ENCODE peak calls at places on chromosomes 7 and 10, in eight cellular contexts. R is epithelial cell of esophagus; Y is lower lobe of right lung; E is posterior cingulate gyrus; G is breast epithelium; B is RWPE1; J is upper lobe of right lung; O is stimulated activated CD4-positive, alpha-beta T cell treated with anti-CD3 and anti-CD28 coated beads, Interleukin-4, amount 100 ng/mL, for 48 hours. T is an unnamed sample.

GRCh38 chr7:19099924-19100323 is 17.5 kb downstream of the TWIST1 start:
- DNase-seq in R (no peak), Y (no peak), E (no peak), G (no peak), B (no peak), J (no peak), O (no peak), T (no peak)

GRCh38 chr10:5292196-5292735 is 72.5 kb upstream of the UCN3 start:
- DNase-seq in R (peak), Y (no peak), E (no peak), G (no peak), B (no peak), J (no peak), O (no peak), T (no peak)

GRCh38 chr10:87618470-87619423 is 40.9 kb upstream of the PAPSS2 start:
- DNase-seq in R (no peak), Y (peak), E (no peak), G (no peak), B (no peak), J (peak), O (no peak), T (no peak)

GRCh38 chr10:61463035-61463909 is 10.1 kb upstream of the TMEM26 start:
- DNase-seq in R (peak), Y (no peak), E (no peak), G (no peak), B (no peak), J (no peak), O (no peak), T (no peak)

GRCh38 chr10:6637053-6637452 is 57.0 kb upstream of the PRKCQ start:
- DNase-seq in R (no peak), Y (no peak), E (no peak), G (no peak), B (no peak), J (no peak), O (no peak), T (no peak)

GRCh38 chr7:27670177-27670576 is 7.5 kb upstream of the HIBADH start:
- DNase-seq in R (no peak), Y (no peak), E (no peak), G (no peak), B (no peak), J (no peak), O (no peak), T (no peak)

GRCh38 chr7:76086070-76086469 is 38.2 kb downstream of the MDH2 start:
- DNase-seq in R (peak), Y (no peak), E (no peak), G (no peak), B (peak), J (no peak), O (no peak), T (no peak)

GRCh38 chr7:149823191-149823630 is 15.0 kb upstream of the ZNF862 start:
- DNase-seq in R (no peak), Y (peak), E (no peak), G (no peak), B (no peak), J (peak), O (no peak), T (no peak)

GRCh38 chr10:17379151-17379690 is 75.2 kb downstream of the ST8SIA6 start:
- DNase-seq in R (no peak), Y (no peak), E (no peak), G (no peak), B (no peak), J (no peak), O (no peak), T (no peak)

GRCh38 chr7:138460649-138461607 is 869 bp downstream of the TRIM24 start:
- DNase-seq in R (peak), Y (peak), E (peak), G (peak), B (peak), J (peak), O (peak), T (peak)

GRCh38 chr7:48090095-48090805 is 1.2 kb downstream of the UPP1 start:
- DNase-seq in R (no peak), Y (peak), E (no peak), G (no peak), B (no peak), J (peak), O (no peak), T (peak)

GRCh38 chr7:83976302-83976701 is 218.3 kb downstream of the SEMA3A start:
- DNase-seq in R (peak), Y (no peak), E (no peak), G (no peak), B (peak), J (no peak), O (no peak), T (no peak)

GRCh38 chr7:48426966-48427555 is 255.8 kb downstream of the ABCA13 start:
- DNase-seq in R (peak), Y (no peak), E (no peak), G (no peak), B (peak), J (no peak), O (no peak), T (no peak)

GRCh38 chr10:99172130-99172738 is 63.4 kb downstream of the HPSE2 start:
- DNase-seq in R (peak), Y (no peak), E (peak), G (no peak), B (peak), J (no peak), O (no peak), T (peak)

T was measured in mucosa of gallbladder.